ENCODE peak calls at places on chromosomes 3 and 15, in six cellular contexts. T is trophoblast cell, Q is H9, Z is IMR-90, J is neuronal stem cell, O is mesenchymal stem cell. L is an unnamed sample.

GRCh38 chr15:56261854-56262509 is 18.3 kb upstream of the RFX7 start:
- DNase-seq in Z (no peak), O (no peak), J (no peak), T (no peak), Q (no peak), L (no peak)

GRCh38 chr3:11626084-11626463 is 17.6 kb downstream of the VGLL4 start:
- DNase-seq in Q (no peak), Z (no peak), J (no peak), T (peak), O (no peak), L (no peak)

GRCh38 chr3:133535971-133536634 is 37.4 kb upstream of the CDV3 start:
- DNase-seq in O (peak), Q (no peak), J (no peak), T (no peak), Z (peak), L (no peak)

GRCh38 chr3:142857056-142857455 is 31.8 kb downstream of the PCOLCE2 start:
- DNase-seq in Q (peak), O (peak), T (no peak), Z (no peak), J (no peak), L (peak)

GRCh38 chr15:76987896-76988860 is 6.7 kb upstream of the PSTPIP1 start:
- DNase-seq in O (no peak), T (no peak), Z (no peak), Q (peak), J (no peak), L (peak)

GRCh38 chr3:98777801-98778220 is 14.7 kb downstream of the ST3GAL6 start:
- DNase-seq in T (no peak), Q (no peak), O (peak), Z (peak), J (no peak), L (no peak)

GRCh38 chr3:120982608-120983320 is 74.8 kb downstream of the STXBP5L start:
- DNase-seq in Z (no peak), Q (no peak), O (no peak), T (no peak), J (no peak), L (peak)

GRCh38 chr3:38022887-38023709 is 6.3 kb downstream of the PLCD1 start:
- DNase-seq in T (peak), Z (no peak), O (no peak), Q (peak), J (no peak), L (no peak)

GRCh38 chr15:98817745-98818144 is 169.4 kb downstream of the IGF1R start:
- DNase-seq in Q (no peak), Z (no peak), T (no peak), J (no peak), O (no peak), L (no peak)

GRCh38 chr3:157120071-157120892 is 39.7 kb downstream of the CCNL1 start:
- DNase-seq in T (no peak), Z (no peak), J (no peak), Q (no peak), O (no peak), L (no peak)

GRCh38 chr3:62686916-62687315 is 188.3 kb downstream of the CADPS start:
- DNase-seq in Z (no peak), Q (no peak), J (no peak), T (no peak), O (no peak), L (no peak)

GRCh38 chr3:32137870-32138269 is 31.4 kb downstream of the GPD1L start:
- DNase-seq in O (no peak), Q (no peak), Z (no peak), T (peak), J (no peak), L (peak)
- H3K27ac ChIP-seq in O (no peak), Q (no peak), Z (no peak), T (no peak), J (no peak), L (no peak)

DNA sequence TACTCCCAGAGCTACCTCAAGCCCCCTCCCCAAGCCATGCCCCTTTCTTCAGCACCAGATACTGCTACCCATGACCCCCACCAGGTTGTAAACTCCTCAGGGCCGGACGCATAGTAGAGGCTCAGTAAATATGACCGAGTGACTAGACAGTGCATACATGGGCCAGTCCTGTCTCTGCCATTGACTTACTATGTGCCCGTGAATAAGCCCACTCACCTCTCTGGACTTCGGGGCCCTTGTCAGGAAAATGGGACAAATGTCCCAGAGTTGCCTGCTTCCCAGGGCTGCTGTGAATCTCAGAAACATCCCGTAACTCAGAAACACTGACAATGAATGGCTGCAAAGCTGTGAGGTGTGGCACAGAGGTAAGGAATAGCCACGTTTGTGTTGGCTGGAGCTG is 48.2 kb upstream of the FGD5 start:
- DNase-seq in Z (no peak), O (no peak), J (no peak), Q (no peak), T (no peak), L (no peak)
- H4K8ac ChIP-seq in Z (no peak), O (no peak), J (no peak), Q (no peak), T (no peak), L (no peak)

GRCh38 chr3:44078863-44079262 is 162.8 kb upstream of the TOPAZ1 start:
- DNase-seq in Z (no peak), O (no peak), J (no peak), Q (no peak), T (no peak), L (no peak)

GRCh38 chr3:44077267-44077666 is 164.4 kb upstream of the TOPAZ1 start:
- DNase-seq in J (no peak), O (peak), Z (no peak), T (peak), Q (no peak), L (peak)

GRCh38 chr3:44076221-44076829 is 165.4 kb upstream of the TOPAZ1 start:
- DNase-seq in Q (peak), Z (no peak), T (no peak), O (no peak), J (no peak), L (peak)

GRCh38 chr3:44079916-44080315 is 161.8 kb upstream of the TOPAZ1 start:
- DNase-seq in Q (no peak), T (no peak), O (no peak), Z (no peak), J (no peak), L (no peak)

DNA sequence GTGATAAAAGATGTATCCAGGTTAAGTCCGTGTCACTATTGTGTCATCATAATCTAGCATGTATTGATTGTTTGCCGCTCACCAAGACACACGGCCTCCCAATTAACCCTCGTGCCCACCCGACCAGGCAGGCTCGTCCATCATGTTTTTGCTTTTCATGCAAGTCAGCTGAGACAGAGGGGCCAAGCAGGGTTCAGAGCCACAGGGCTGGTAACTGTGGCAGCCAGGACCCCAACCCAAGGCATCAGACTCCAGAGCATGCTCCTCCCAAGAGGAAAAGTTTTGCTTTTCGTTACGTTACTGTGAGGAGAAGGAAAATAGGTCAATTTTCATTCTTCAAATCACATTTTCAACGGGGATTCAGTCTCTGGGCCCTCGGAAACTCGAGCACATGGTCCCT is 161.2 kb upstream of the TOPAZ1 start:
- DNase-seq in Z (no peak), T (no peak), Q (no peak), O (no peak), J (no peak), L (no peak)
- H2AK5ac ChIP-seq in Z (no peak), T (no peak), Q (no peak), O (no peak), J (no peak), L (no peak)

GRCh38 chr3:117563063-117563462 is 853.5 kb downstream of the TUSC7 start:
- DNase-seq in Q (no peak), O (peak), Z (peak), J (no peak), T (no peak), L (no peak)

GRCh38 chr3:117562000-117562399 is 852.4 kb downstream of the TUSC7 start:
- DNase-seq in O (no peak), J (no peak), Q (no peak), Z (no peak), T (no peak), L (no peak)

GRCh38 chr3:117567903-117568302 is 858.3 kb downstream of the TUSC7 start:
- DNase-seq in Q (no peak), J (no peak), T (no peak), O (no peak), Z (no peak), L (no peak)

DNA sequence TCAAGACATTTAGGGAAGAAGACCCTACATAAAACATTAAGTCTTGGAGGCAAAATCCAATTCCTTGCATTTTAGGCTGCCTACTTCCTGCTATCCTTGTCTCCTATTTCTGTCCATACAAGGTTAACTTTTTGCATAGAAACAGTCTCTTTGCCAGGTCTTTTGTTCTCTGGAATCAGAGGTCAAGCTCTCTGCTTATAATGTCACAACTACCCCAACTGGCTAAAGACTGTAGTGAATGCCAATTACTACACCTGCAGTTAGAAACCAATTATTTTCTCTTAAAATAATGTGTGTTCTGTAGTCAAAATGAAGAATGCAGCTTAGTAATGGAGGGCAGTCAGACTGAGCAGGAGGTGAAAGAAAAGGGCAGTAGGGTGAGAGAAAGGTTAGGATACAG is 856.2 kb downstream of the TUSC7 start:
- DNase-seq in J (no peak), T (no peak), Z (no peak), O (no peak), Q (no peak), L (no peak)
- H3K27ac ChIP-seq in J (no peak), T (no peak), Z (no peak), O (no peak), Q (no peak), L (no peak)

GRCh38 chr15:45185069-45185779 is 2.5 kb downstream of the SHF start:
- DNase-seq in Z (no peak), T (peak), J (no peak), O (no peak), Q (no peak), L (no peak)
- H4K8ac ChIP-seq in Z (no peak), T (no peak), J (no peak), O (no peak), Q (no peak), L (no peak)